ENCODE peak calls at places on chromosome 9, in nine cellular contexts. H, Q, K, R, T, C, I, S and Y are unnamed samples.

GRCh38 chr9:35649431-35650340 is 1.0 kb downstream of the SIT1 start:
- DNase-seq in H (no peak), Q (peak; percentile 67), K (no peak), R (peak; percentile 82), T (peak; percentile 88), C (no peak), I (peak; percentile 56), S (no peak), Y (peak; percentile 100)

GRCh38 chr9:78044189-78044588 is 12.6 kb upstream of the GNAQ start:
- DNase-seq in H (no peak), Q (no peak), K (no peak), R (no peak), T (no peak), C (no peak), I (no peak), S (no peak), Y (no peak)

GRCh38 chr9:107158321-107158720 is 124.8 kb upstream of the RAD23B start:
- DNase-seq in H (no peak), Q (no peak), K (peak; percentile 78), R (peak; percentile 46), T (no peak), C (peak; percentile 23), I (peak; percentile 60), S (no peak), Y (no peak)

GRCh38 chr9:118829334-118829733 is 539.9 kb downstream of the BRINP1 start:
- DNase-seq in H (no peak), Q (no peak), K (no peak), R (peak; percentile 59), T (no peak), C (peak; percentile 8), I (no peak), S (no peak), Y (no peak)

GRCh38 chr9:13113201-13113600 is 166.3 kb downstream of the MPDZ start:
- DNase-seq in H (no peak), Q (no peak), K (no peak), R (peak; percentile 73), T (no peak), C (no peak), I (peak; percentile 42), S (no peak), Y (peak; percentile 76)

GRCh38 chr9:78133751-78134150 is 102.1 kb upstream of the CEP78 start:
- DNase-seq in H (no peak), Q (no peak), K (no peak), R (peak; percentile 14), T (no peak), C (no peak), I (no peak), S (no peak), Y (no peak)

GRCh38 chr9:82560457-82560904 is 502.5 kb downstream of the RASEF start:
- DNase-seq in H (no peak), Q (no peak), K (no peak), R (no peak), T (no peak), C (no peak), I (no peak), S (no peak), Y (no peak)

GRCh38 chr9:110033869-110034268 is 174.1 kb downstream of the C9orf152 start:
- DNase-seq in H (no peak), Q (no peak), K (no peak), R (peak; percentile 33), T (no peak), C (no peak), I (no peak), S (no peak), Y (no peak)

DNA sequence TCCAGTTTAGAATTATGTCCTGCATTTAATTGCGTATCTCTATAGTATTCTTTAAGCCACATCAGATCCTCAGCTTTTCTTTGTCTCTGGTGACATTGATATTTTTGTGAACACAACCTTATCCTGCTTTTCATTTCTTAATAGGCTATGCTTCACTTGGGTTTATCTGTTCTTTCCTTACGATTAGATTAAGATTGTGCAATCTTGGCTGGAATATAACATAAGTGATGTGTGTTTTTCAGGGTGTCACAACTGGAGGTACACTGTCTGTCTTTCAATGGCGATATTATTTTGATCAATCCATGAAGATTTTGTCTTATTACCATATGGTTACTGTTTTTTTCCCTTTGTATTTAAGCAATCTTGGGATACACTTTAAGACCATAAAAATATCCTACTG is 23.6 kb downstream of the NAA35 start:
- DNase-seq in H (no peak), Q (no peak), K (no peak), R (no peak), T (no peak), C (no peak), I (no peak), S (no peak), Y (no peak)
- H3K27me3 ChIP-seq in H (no peaks in the 10 kb centered on the region), Q (no peaks in the 10 kb centered on the region), K (no peaks in the 10 kb centered on the region), R (no peaks in the 10 kb centered on the region), T (no peaks in the 10 kb centered on the region), C (no peaks in the 10 kb centered on the region), I (no peaks in the 10 kb centered on the region), S (no peaks in the 10 kb centered on the region), Y (no peaks in the 10 kb centered on the region)

GRCh38 chr9:135135171-135135926 is 47.9 kb downstream of the OLFM1 start:
- DNase-seq in H (no peak), Q (no peak), K (no peak), R (no peak), T (no peak), C (no peak), I (no peak), S (no peak), Y (no peak)
- H3K9me3 ChIP-seq in H (no peaks in the 10 kb centered on the region), Q (no peaks in the 10 kb centered on the region), K (no peaks in the 10 kb centered on the region), R (no peaks in the 10 kb centered on the region), T (peaks cover 2% of the 10 kb centered on the region), C (peaks cover 17% of the 10 kb centered on the region), I (no peaks in the 10 kb centered on the region), S (peaks cover 5% of the 10 kb centered on the region), Y (peaks cover 9% of the 10 kb centered on the region)

GRCh38 chr9:133878402-133878801 is 113.7 kb downstream of the VAV2 start:
- DNase-seq in H (no peak), Q (no peak), K (no peak), R (no peak), T (no peak), C (no peak), I (no peak), S (no peak), Y (no peak)
- H3K27me3 ChIP-seq in H (no peaks in the 10 kb centered on the region), Q (peaks cover 36% of the 10 kb centered on the region), K (no peaks in the 10 kb centered on the region), R (no peaks in the 10 kb centered on the region), T (no peaks in the 10 kb centered on the region), C (no peaks in the 10 kb centered on the region), I (no peaks in the 10 kb centered on the region), S (no peaks in the 10 kb centered on the region), Y (no peaks in the 10 kb centered on the region)

GRCh38 chr9:128316421-128316820 is 5.8 kb downstream of the TRUB2 start:
- DNase-seq in H (no peak), Q (no peak), K (no peak), R (no peak), T (no peak), C (no peak), I (no peak), S (no peak), Y (no peak)
- H3K9me3 ChIP-seq in H (no peaks in the 10 kb centered on the region), Q (no peaks in the 10 kb centered on the region), K (no peaks in the 10 kb centered on the region), R (no peaks in the 10 kb centered on the region), T (no peaks in the 10 kb centered on the region), C (peaks cover 2% of the 10 kb centered on the region), I (no peaks in the 10 kb centered on the region), S (no peaks in the 10 kb centered on the region), Y (no peaks in the 10 kb centered on the region)

GRCh38 chr9:120303519-120303918 is 276.4 kb downstream of the CDK5RAP2 start:
- DNase-seq in H (no peak), Q (no peak), K (no peak), R (no peak), T (no peak), C (no peak), I (no peak), S (no peak), Y (no peak)
- H3K27me3 ChIP-seq in H (peaks cover 5% of the 10 kb centered on the region), Q (no peaks in the 10 kb centered on the region), K (no peaks in the 10 kb centered on the region), R (no peaks in the 10 kb centered on the region), T (no peaks in the 10 kb centered on the region), C (no peaks in the 10 kb centered on the region), I (no peaks in the 10 kb centered on the region), S (no peaks in the 10 kb centered on the region), Y (no peaks in the 10 kb centered on the region)

DNA sequence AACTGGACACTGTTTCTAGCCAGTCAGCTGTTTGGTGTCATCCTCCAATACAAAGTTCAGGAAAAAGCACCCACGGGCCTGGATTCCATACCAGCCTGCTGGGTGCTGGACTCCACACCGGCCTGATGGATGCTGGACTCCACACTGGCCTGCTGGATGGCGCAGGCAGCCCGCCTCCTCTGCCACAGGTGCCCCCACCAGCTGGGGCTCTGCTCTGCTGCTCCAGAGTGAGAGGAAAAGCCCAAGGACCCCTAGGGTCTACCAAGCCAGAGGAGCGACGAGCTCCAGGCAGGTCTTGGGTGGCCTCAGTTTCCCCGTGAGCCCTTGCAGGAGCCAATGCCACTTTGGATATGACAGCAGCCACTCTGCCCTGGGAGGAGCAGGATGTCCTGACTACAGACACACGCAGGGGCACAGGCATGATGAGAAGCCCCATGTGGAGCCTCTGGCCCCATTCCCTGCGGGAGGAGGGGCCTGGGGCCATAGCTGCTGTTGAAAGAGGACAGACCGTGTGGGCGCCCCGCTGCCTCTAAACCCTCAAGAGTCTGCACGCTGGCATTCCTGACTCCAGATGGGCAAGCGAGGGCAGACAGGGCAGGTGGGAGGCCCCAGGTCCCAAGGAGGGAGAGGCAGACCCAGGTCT is 141.6 kb downstream of the OLFM1 start:
- DNase-seq in H (no peak), Q (peak; percentile 6), K (no peak), R (no peak), T (no peak), C (no peak), I (no peak), S (peak; percentile 4), Y (no peak)
- H3K9me3 ChIP-seq in H (peaks cover 5% of the 10 kb centered on the region), Q (no peaks in the 10 kb centered on the region), K (no peaks in the 10 kb centered on the region), R (no peaks in the 10 kb centered on the region), T (no peaks in the 10 kb centered on the region), C (peaks cover 10% of the 10 kb centered on the region), I (no peaks in the 10 kb centered on the region), S (peaks cover 11% of the 10 kb centered on the region), Y (peaks cover 3% of the 10 kb centered on the region)

GRCh38 chr9:2876320-2876719 is 32.4 kb upstream of the PUM3 start:
- DNase-seq in H (no peak), Q (no peak), K (no peak), R (no peak), T (no peak), C (no peak), I (no peak), S (no peak), Y (no peak)
- H3K27me3 ChIP-seq in H (no peaks in the 10 kb centered on the region), Q (no peaks in the 10 kb centered on the region), K (no peaks in the 10 kb centered on the region), R (peaks cover 58% of the 10 kb centered on the region), T (no peaks in the 10 kb centered on the region), C (no peaks in the 10 kb centered on the region), I (peaks cover 13% of the 10 kb centered on the region), S (no peaks in the 10 kb centered on the region), Y (no peaks in the 10 kb centered on the region)